ENCODE peak calls at places on chromosomes 2 and 18, in ten cellular contexts. H is spleen; D is CD8-positive, alpha-beta T cell; P is H9; V is left ventricle myocardium inferior; F is right atrium auricular region; W is A549; B is K562; X is MM.1S; Z is BE2C. A is an unnamed sample. For H3K4me1, the result is how much of the 10 kb centered on the place peaks cover.

GRCh38 chr2:149595069-149595963 is 7.7 kb upstream of the MMADHC start:
- DNase-seq in H (no peak), D (no peak), P (no peak), V (no peak), F (no peak), W (no peak), B (no peak), X (no peak), Z (no peak), A (no peak)

GRCh38 chr2:174078275-174078674 is 113.1 kb upstream of the SP3 start:
- DNase-seq in H (no peak), D (no peak), P (no peak), V (no peak), F (no peak), W (no peak), B (no peak), X (peak), Z (no peak), A (no peak)

GRCh38 chr2:85806358-85807118 is 52.7 kb downstream of the ATOH8 start:
- DNase-seq in H (no peak), D (no peak), P (no peak), V (no peak), F (no peak), W (no peak), B (no peak), X (no peak), Z (no peak), A (no peak)

GRCh38 chr18:78728301-78729098 is 251.1 kb upstream of the SALL3 start:
- DNase-seq in H (peak), D (no peak), P (peak), V (no peak), F (no peak), W (no peak), B (no peak), X (no peak), Z (no peak), A (peak)

GRCh38 chr2:222907790-222908431 is 47.1 kb downstream of the ACSL3 start:
- DNase-seq in H (no peak), D (no peak), P (peak), V (no peak), F (no peak), W (no peak), B (no peak), X (no peak), Z (no peak), A (no peak)

GRCh38 chr2:62266433-62267038 is 70.6 kb downstream of the B3GNT2 start:
- DNase-seq in H (no peak), D (peak), P (peak), V (no peak), F (no peak), W (no peak), B (peak), X (no peak), Z (no peak), A (no peak)

GRCh38 chr18:2910751-2911425 is 64.1 kb downstream of the EMILIN2 start:
- DNase-seq in H (no peak), D (no peak), P (no peak), V (no peak), F (no peak), W (no peak), B (no peak), X (no peak), Z (no peak), A (no peak)

GRCh38 chr2:62248226-62248625 is 52.3 kb downstream of the B3GNT2 start:
- DNase-seq in H (no peak), D (peak), P (no peak), V (no peak), F (peak), W (no peak), B (no peak), X (no peak), Z (no peak), A (no peak)

GRCh38 chr2:217947341-217948316 is 55.2 kb downstream of the TNS1 start:
- DNase-seq in H (peak), D (no peak), P (peak), V (no peak), F (no peak), W (no peak), B (no peak), X (no peak), Z (peak), A (no peak)

GRCh38 chr18:26729439-26729838 is 136.1 kb downstream of the AQP4 start:
- DNase-seq in H (no peak), D (no peak), P (no peak), V (no peak), F (no peak), W (no peak), B (no peak), X (no peak), Z (no peak), A (no peak)

GRCh38 chr2:53087282-53087882 is 680.2 kb upstream of the CHAC2 start:
- DNase-seq in H (no peak), D (no peak), P (no peak), V (no peak), F (no peak), W (no peak), B (no peak), X (no peak), Z (no peak), A (no peak)

GRCh38 chr18:3283253-3283863 is 21.4 kb downstream of the MYL12B start:
- DNase-seq in H (no peak), D (no peak), P (no peak), V (no peak), F (no peak), W (no peak), B (no peak), X (no peak), Z (no peak), A (no peak)

GRCh38 chr2:105278654-105279053 is 37.1 kb downstream of the GPR45 start:
- DNase-seq in H (no peak), D (no peak), P (no peak), V (no peak), F (no peak), W (no peak), B (no peak), X (no peak), Z (no peak), A (no peak)

GRCh38 chr2:109497447-109497846 is 116.3 kb downstream of the SEPTIN10 start:
- DNase-seq in H (no peak), D (no peak), P (no peak), V (no peak), F (no peak), W (no peak), B (no peak), X (no peak), Z (no peak), A (no peak)

GRCh38 chr18:8081267-8081666 is 514.2 kb downstream of the PTPRM start:
- DNase-seq in H (no peak), D (no peak), P (no peak), V (no peak), F (no peak), W (no peak), B (no peak), X (no peak), Z (no peak), A (no peak)

GRCh38 chr2:175838979-175839378 is 163.1 kb downstream of the LNPK start:
- DNase-seq in H (no peak), D (no peak), P (no peak), V (no peak), F (no peak), W (no peak), B (no peak), X (no peak), Z (no peak), A (no peak)

GRCh38 chr2:201618744-201619654 is 24.3 kb downstream of the TMEM237 start:
- DNase-seq in H (peak), D (no peak), P (peak), V (peak), F (peak), W (no peak), B (peak), X (no peak), Z (no peak), A (peak)

GRCh38 chr2:70557171-70557838 is 3.7 kb upstream of the TGFA start:
- DNase-seq in H (no peak), D (no peak), P (no peak), V (no peak), F (no peak), W (no peak), B (no peak), X (no peak), Z (no peak), A (peak)

GRCh38 chr18:76450912-76451421 is 44.1 kb downstream of the ZNF516 start:
- DNase-seq in H (peak), D (peak), P (peak), V (peak), F (peak), W (no peak), B (no peak), X (no peak), Z (peak), A (no peak)

GRCh38 chr18:76451475-76452331 is 43.3 kb downstream of the ZNF516 start:
- DNase-seq in H (peak), D (peak), P (peak), V (no peak), F (peak), W (no peak), B (no peak), X (no peak), Z (peak), A (no peak)

GRCh38 chr18:76450452-76450851 is 44.6 kb downstream of the ZNF516 start:
- DNase-seq in H (no peak), D (peak), P (no peak), V (no peak), F (peak), W (no peak), B (no peak), X (no peak), Z (no peak), A (peak)

GRCh38 chr18:76453057-76453561 is 41.9 kb downstream of the ZNF516 start:
- DNase-seq in H (no peak), D (no peak), P (peak), V (no peak), F (no peak), W (no peak), B (no peak), X (no peak), Z (no peak), A (no peak)

GRCh38 chr18:76452357-76452756 is 42.7 kb downstream of the ZNF516 start:
- DNase-seq in H (no peak), D (no peak), P (no peak), V (no peak), F (no peak), W (no peak), B (no peak), X (no peak), Z (no peak), A (no peak)
- H3K4me1 ChIP-seq in H (under half), D (under half), P (under half), V (half or more), F (half or more), W (under half), B (under half), X (under half), Z (under half), A (under half)

DNA sequence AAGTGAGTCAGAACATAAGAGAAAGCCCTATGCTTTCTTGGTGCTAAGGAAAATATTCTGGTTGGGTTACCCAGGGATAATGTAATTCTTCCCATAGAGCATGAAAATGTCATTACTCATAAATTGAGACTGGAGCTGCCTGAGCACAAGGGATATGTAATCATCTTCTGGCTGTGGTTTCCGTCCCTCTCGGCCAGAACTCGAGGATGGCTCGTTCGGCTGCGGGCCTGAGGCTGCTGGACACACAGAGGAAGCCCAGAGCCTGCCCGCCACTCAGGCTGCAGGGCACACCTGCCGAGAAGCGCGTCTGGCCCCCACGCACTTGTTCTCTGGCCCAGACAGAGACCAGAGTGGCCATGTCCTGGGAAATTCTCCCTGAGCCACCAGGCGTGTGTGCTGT is 104.9 kb downstream of the ASAP2 start:
- DNase-seq in H (no peak), D (no peak), P (no peak), V (peak), F (peak), W (no peak), B (no peak), X (no peak), Z (peak), A (no peak)
- H3K4me1 ChIP-seq in H (under half), D (under half), P (under half), V (half or more), F (under half), W (half or more), B (under half), X (under half), Z (under half), A (under half)

GRCh38 chr2:99637157-99637697 is 147.4 kb upstream of the REV1 start:
- DNase-seq in H (no peak), D (no peak), P (no peak), V (no peak), F (no peak), W (no peak), B (no peak), X (no peak), Z (no peak), A (no peak)
- H3K4me1 ChIP-seq in H (under half), D (under half), P (under half), V (under half), F (under half), W (under half), B (under half), X (under half), Z (under half), A (under half)

DNA sequence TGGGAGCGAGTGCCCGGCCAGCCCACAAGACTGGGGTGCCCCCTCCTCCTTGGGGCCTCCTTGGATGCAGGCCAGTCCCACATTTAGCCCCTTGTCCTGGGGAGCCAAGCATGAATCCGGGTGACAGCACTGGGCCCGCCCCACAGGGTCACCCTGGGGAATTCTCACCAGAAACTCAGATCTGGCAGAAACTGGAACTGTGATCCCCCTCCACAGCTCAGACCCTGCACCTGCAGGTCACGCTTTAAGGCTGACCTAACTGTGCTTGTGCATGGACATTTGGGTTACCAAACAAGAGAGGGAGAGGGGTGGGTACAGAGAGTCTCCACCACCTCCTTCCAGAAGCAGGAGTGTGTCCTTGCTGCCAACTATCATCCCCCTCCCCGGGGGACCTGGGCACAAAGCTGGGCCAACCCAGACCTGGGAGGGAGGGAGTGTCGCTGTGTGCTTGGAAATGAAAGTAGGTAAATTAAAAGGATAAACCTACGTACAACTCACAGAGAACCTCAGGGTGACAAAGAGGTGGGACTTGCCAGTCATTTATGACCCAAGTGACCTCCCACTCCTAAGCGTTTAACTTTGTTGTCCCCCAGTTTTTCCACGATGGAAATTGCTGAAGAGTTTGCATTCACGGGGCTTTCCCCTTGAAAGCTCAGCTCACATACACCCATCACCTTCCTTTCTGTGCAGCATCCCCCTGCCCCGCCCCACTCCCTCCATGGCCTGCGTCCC is 9.1 kb downstream of the ITM2C start:
- DNase-seq in H (peak), D (no peak), P (no peak), V (no peak), F (no peak), W (no peak), B (no peak), X (peak), Z (no peak), A (peak)
- H3K4me1 ChIP-seq in H (under half), D (half or more), P (under half), V (under half), F (under half), W (under half), B (under half), X (under half), Z (under half), A (half or more)

GRCh38 chr18:77014538-77014937 is 118.0 kb downstream of the MBP start:
- DNase-seq in H (no peak), D (no peak), P (no peak), V (peak), F (no peak), W (no peak), B (no peak), X (no peak), Z (no peak), A (no peak)

GRCh38 chr18:77015176-77015575 is 117.4 kb downstream of the MBP start:
- DNase-seq in H (no peak), D (no peak), P (no peak), V (no peak), F (no peak), W (no peak), B (no peak), X (no peak), Z (no peak), A (no peak)

GRCh38 chr18:77012120-77012519 is 120.5 kb downstream of the MBP start:
- DNase-seq in H (no peak), D (no peak), P (no peak), V (no peak), F (no peak), W (no peak), B (no peak), X (no peak), Z (no peak), A (no peak)

GRCh38 chr18:77012751-77013550 is 119.6 kb downstream of the MBP start:
- DNase-seq in H (no peak), D (no peak), P (no peak), V (no peak), F (no peak), W (no peak), B (no peak), X (no peak), Z (no peak), A (no peak)

DNA sequence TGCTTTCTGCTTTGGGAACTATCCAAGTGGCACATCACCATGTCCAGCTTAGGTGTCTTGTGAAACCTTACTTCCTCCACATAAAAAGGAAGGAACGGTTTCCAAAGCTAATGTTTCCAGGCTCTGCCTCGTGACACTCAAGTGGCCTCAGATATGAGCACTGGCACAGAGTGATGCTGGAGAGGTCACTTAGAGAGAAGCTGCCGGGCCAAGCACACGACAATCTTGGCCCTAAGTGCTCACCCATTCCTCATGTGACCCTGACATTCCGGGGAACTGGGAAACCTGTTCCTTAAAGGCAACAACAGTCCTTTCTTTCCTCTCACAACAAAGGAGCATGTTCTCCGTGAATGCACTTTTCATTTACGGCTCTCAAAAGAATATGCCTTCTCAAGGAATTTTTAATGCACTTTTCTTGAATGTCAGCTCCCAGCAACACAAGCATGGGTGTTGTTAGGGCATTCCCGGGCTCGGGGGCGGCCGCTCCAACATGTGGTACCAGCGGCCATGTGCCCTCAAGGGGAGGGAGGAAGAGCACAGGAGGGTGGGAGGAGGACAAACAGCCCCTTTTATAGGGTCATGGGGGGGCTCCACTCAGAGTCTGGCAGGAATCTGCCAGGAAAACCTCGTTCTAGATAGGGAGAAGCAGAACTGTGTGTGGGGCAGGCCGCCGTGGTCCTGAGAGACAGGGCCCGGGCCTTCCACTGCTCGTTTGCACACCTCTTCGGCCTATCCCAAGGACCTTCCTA is 118.6 kb downstream of the MBP start:
- DNase-seq in H (no peak), D (no peak), P (no peak), V (peak), F (peak), W (no peak), B (no peak), X (no peak), Z (no peak), A (peak)
- H3K4me1 ChIP-seq in H (under half), D (under half), P (under half), V (half or more), F (under half), W (under half), B (under half), X (under half), Z (under half), A (under half)

GRCh38 chr2:16525265-16525887 is 140.3 kb downstream of the CYRIA start:
- DNase-seq in H (no peak), D (no peak), P (peak), V (no peak), F (no peak), W (peak), B (peak), X (peak), Z (peak), A (no peak)
- H3K4me1 ChIP-seq in H (under half), D (under half), P (under half), V (under half), F (under half), W (under half), B (under half), X (under half), Z (under half), A (under half)

GRCh38 chr2:98441706-98442450 is 2.8 kb upstream of the INPP4A start:
- DNase-seq in H (no peak), D (no peak), P (no peak), V (no peak), F (no peak), W (no peak), B (no peak), X (no peak), Z (no peak), A (peak)

GRCh38 chr2:98436734-98437133 is 7.9 kb upstream of the INPP4A start:
- DNase-seq in H (no peak), D (no peak), P (peak), V (peak), F (no peak), W (no peak), B (no peak), X (no peak), Z (no peak), A (no peak)

GRCh38 chr2:98442488-98442887 is 2.2 kb upstream of the INPP4A start:
- DNase-seq in H (no peak), D (no peak), P (no peak), V (no peak), F (no peak), W (no peak), B (no peak), X (no peak), Z (no peak), A (no peak)

GRCh38 chr2:98434492-98434891 is 10.2 kb upstream of the INPP4A start:
- DNase-seq in H (no peak), D (no peak), P (no peak), V (no peak), F (no peak), W (no peak), B (no peak), X (no peak), Z (no peak), A (no peak)

GRCh38 chr2:98438190-98439133 is 6.2 kb upstream of the INPP4A start:
- DNase-seq in H (no peak), D (no peak), P (no peak), V (no peak), F (no peak), W (no peak), B (no peak), X (peak), Z (no peak), A (no peak)
- H3K4me1 ChIP-seq in H (under half), D (under half), P (under half), V (under half), F (under half), W (under half), B (under half), X (under half), Z (under half), A (under half)

GRCh38 chr2:127619191-127619590 is 26.8 kb upstream of the GPR17 start:
- DNase-seq in H (peak), D (no peak), P (no peak), V (no peak), F (no peak), W (no peak), B (no peak), X (no peak), Z (no peak), A (no peak)
- H3K4me1 ChIP-seq in H (under half), D (under half), P (under half), V (under half), F (under half), W (under half), B (under half), X (under half), Z (under half), A (under half)

GRCh38 chr2:111668274-111668616 is 215.7 kb downstream of the ANAPC1 start:
- DNase-seq in H (no peak), D (no peak), P (no peak), V (no peak), F (no peak), W (no peak), B (no peak), X (no peak), Z (no peak), A (no peak)

GRCh38 chr2:111671426-111672150 is 212.4 kb downstream of the ANAPC1 start:
- DNase-seq in H (no peak), D (no peak), P (no peak), V (peak), F (peak), W (no peak), B (no peak), X (peak), Z (no peak), A (no peak)

GRCh38 chr2:111668741-111669140 is 215.3 kb downstream of the ANAPC1 start:
- DNase-seq in H (no peak), D (no peak), P (no peak), V (no peak), F (peak), W (no peak), B (no peak), X (no peak), Z (no peak), A (no peak)

GRCh38 chr2:111669928-111670695 is 213.9 kb downstream of the ANAPC1 start:
- DNase-seq in H (no peak), D (no peak), P (no peak), V (no peak), F (peak), W (no peak), B (no peak), X (no peak), Z (no peak), A (no peak)

GRCh38 chr2:111670776-111671175 is 213.2 kb downstream of the ANAPC1 start:
- DNase-seq in H (no peak), D (peak), P (no peak), V (no peak), F (peak), W (no peak), B (no peak), X (peak), Z (no peak), A (no peak)
- H3K4me1 ChIP-seq in H (under half), D (under half), P (under half), V (under half), F (under half), W (under half), B (under half), X (under half), Z (under half), A (under half)

A was measured in mucosa of descending colon.